ENCODE peak calls at places on chromosomes 13 and 19, in eight cellular contexts. D is lower leg skin; E is brain microvascular endothelial cell; Z is astrocyte of the spinal cord; I is CD8-positive, alpha-beta T cell; T is transverse colon; A is glutamatergic neuron; J is left ventricle myocardium inferior. R is an unnamed sample.

GRCh38 chr19:46390866-46391265 is 22.5 kb downstream of the CCDC8 start:
- DNase-seq in J (no peak), T (no peak), Z (no peak), D (no peak), A (no peak), E (no peak), I (no peak), R (no peak)

GRCh38 chr19:2129892-2130770 is 21.2 kb downstream of the AP3D1 start:
- DNase-seq in E (no peak), A (no peak), J (no peak), T (no peak), Z (no peak), D (no peak), I (no peak), R (no peak)

GRCh38 chr13:84985860-84986259 is 813.4 kb downstream of the SLITRK6 start:
- DNase-seq in Z (no peak), A (no peak), E (no peak), I (no peak), T (no peak), J (no peak), D (no peak), R (no peak)

GRCh38 chr19:41956621-41957020 is 2.5 kb downstream of the RABAC1 start:
- DNase-seq in Z (no peak), I (no peak), J (no peak), D (no peak), A (no peak), T (peak), E (no peak), R (no peak)

GRCh38 chr19:14517840-14518505 is at the start of gene DNAJB1:
- DNase-seq in T (peak), I (peak), Z (peak), E (peak), D (no peak), J (peak), A (peak), R (peak)

GRCh38 chr13:50713849-50714248 is 129.6 kb downstream of the DLEU7 start:
- DNase-seq in T (peak), J (no peak), I (no peak), Z (peak), D (no peak), A (no peak), E (peak), R (peak)

GRCh38 chr13:42146359-42146758 is 97.9 kb downstream of the DGKH start:
- DNase-seq in J (no peak), Z (no peak), A (no peak), I (no peak), T (no peak), E (no peak), D (no peak), R (no peak)

GRCh38 chr13:85833938-85834337 is 34.7 kb upstream of the SLITRK6 start:
- DNase-seq in A (no peak), J (no peak), Z (no peak), I (no peak), T (no peak), E (no peak), D (no peak), R (no peak)

GRCh38 chr19:35090160-35090794 is 25.3 kb upstream of the FXYD3 start:
- DNase-seq in A (peak), D (peak), E (peak), J (no peak), I (peak), Z (peak), T (peak), R (peak)

GRCh38 chr13:114131581-114132418 is 623 bp downstream of the RASA3 start:
- DNase-seq in E (no peak), D (no peak), A (no peak), T (no peak), I (peak), Z (peak), J (peak), R (no peak)

GRCh38 chr13:51146667-51147066 is 35.6 kb upstream of the C13orf42 start:
- DNase-seq in D (no peak), E (no peak), Z (no peak), I (no peak), T (no peak), A (no peak), J (no peak), R (no peak)

GRCh38 chr13:97139704-97140103 is 82.4 kb upstream of the MBNL2 start:
- DNase-seq in A (no peak), D (no peak), J (no peak), T (no peak), E (no peak), I (no peak), Z (no peak), R (no peak)

GRCh38 chr13:21637296-21637695 is 33.3 kb upstream of the MICU2 start:
- DNase-seq in D (peak), Z (peak), E (peak), J (no peak), I (peak), T (peak), A (no peak), R (peak)

GRCh38 chr19:43462383-43462782 is 3.0 kb downstream of the LYPD3 start:
- DNase-seq in J (no peak), D (no peak), T (no peak), E (no peak), I (no peak), A (no peak), Z (no peak), R (no peak)

GRCh38 chr19:3210347-3211017 is 14.0 kb upstream of the CELF5 start:
- DNase-seq in D (peak), E (peak), T (peak), Z (peak), A (peak), I (peak), J (peak), R (peak)

GRCh38 chr13:36157475-36157874 is 26.3 kb upstream of the DCLK1 start:
- DNase-seq in I (no peak), E (no peak), J (no peak), A (no peak), Z (no peak), T (no peak), D (no peak), R (no peak)

GRCh38 chr13:26246154-26246553 is 7.8 kb upstream of the CDK8 start:
- DNase-seq in D (no peak), J (no peak), E (no peak), Z (no peak), T (no peak), A (no peak), I (no peak), R (no peak)

GRCh38 chr13:91212229-91212628 is 135.3 kb upstream of the MIR17HG start:
- DNase-seq in J (no peak), E (no peak), I (no peak), T (no peak), A (no peak), Z (no peak), D (no peak), R (no peak)

GRCh38 chr13:112977091-112977490 is 8.1 kb downstream of the MCF2L start:
- DNase-seq in A (no peak), E (no peak), D (no peak), I (no peak), J (no peak), T (no peak), Z (no peak), R (no peak)

GRCh38 chr19:30070198-30070969 is 128.3 kb downstream of the URI1 start:
- DNase-seq in I (no peak), Z (no peak), E (no peak), A (peak), T (peak), J (no peak), D (no peak), R (no peak)

GRCh38 chr19:56137405-56137804 is 3.7 kb upstream of the ZNF444 start:
- DNase-seq in T (peak), E (no peak), Z (no peak), I (no peak), A (no peak), D (no peak), J (no peak), R (no peak)

GRCh38 chr19:35478794-35479193 is 11.5 kb downstream of the KRTDAP start:
- DNase-seq in D (no peak), E (no peak), T (no peak), I (no peak), A (no peak), Z (no peak), J (no peak), R (no peak)

GRCh38 chr19:33194527-33194883 is 375 bp downstream of the LRP3 start:
- DNase-seq in D (no peak), Z (no peak), J (no peak), T (no peak), E (no peak), I (no peak), A (no peak), R (no peak)

GRCh38 chr13:51882570-51883225 is 20.9 kb downstream of the CCDC70 start:
- DNase-seq in E (no peak), D (no peak), J (no peak), Z (no peak), T (no peak), A (no peak), I (no peak), R (no peak)

GRCh38 chr19:45115809-45116615 is 23.0 kb downstream of the PPP1R37 start:
- DNase-seq in I (no peak), D (no peak), A (peak), T (no peak), Z (no peak), E (no peak), J (no peak), R (no peak)

GRCh38 chr19:57665261-57665806 is 3.4 kb upstream of the ZSCAN4 start:
- DNase-seq in D (no peak), A (no peak), Z (no peak), T (no peak), J (no peak), I (no peak), E (no peak), R (no peak)

GRCh38 chr13:99566125-99567083 is 65.1 kb downstream of the TM9SF2 start:
- DNase-seq in E (no peak), D (no peak), Z (no peak), J (no peak), I (no peak), T (no peak), A (no peak), R (peak)
- TF ChIP-seq CTCF in E (no peak), D (no peak), Z (no peak), J (no peak), I (no peak), T (no peak), A (no peak), R (no peak)

DNA sequence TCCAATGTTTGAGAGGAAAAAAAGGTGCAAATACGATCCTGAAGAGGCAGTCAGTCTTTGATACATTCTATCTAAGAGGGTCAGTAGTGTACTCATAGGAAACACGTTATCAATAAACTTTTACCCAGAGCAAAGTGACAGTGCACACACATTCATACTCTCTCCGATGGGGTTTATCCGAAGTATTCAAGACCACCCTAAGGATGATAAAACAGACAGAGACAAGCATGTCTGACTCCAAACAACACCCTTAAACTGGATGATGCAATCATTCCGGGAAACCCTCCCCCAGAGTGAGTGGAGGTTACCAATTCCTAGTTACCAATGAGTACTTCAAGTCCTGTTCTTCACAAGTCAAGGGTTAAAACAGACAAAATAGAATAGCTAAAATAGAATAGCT is 79.1 kb downstream of the DNAJC3 start:
- DNase-seq in D (no peak), I (no peak), E (no peak), J (no peak), T (no peak), Z (no peak), A (no peak), R (no peak)
- TF ChIP-seq CTCF in D (no peak), I (no peak), E (no peak), J (no peak), T (no peak), Z (no peak), A (no peak), R (no peak)

GRCh38 chr19:31110331-31110730 is 238.9 kb downstream of the TSHZ3 start:
- DNase-seq in T (no peak), Z (peak), J (no peak), A (no peak), I (no peak), E (no peak), D (no peak), R (no peak)
- TF ChIP-seq CTCF in T (no peak), Z (peak), J (peak), A (no peak), I (no peak), E (peak), D (no peak), R (no peak)

DNA sequence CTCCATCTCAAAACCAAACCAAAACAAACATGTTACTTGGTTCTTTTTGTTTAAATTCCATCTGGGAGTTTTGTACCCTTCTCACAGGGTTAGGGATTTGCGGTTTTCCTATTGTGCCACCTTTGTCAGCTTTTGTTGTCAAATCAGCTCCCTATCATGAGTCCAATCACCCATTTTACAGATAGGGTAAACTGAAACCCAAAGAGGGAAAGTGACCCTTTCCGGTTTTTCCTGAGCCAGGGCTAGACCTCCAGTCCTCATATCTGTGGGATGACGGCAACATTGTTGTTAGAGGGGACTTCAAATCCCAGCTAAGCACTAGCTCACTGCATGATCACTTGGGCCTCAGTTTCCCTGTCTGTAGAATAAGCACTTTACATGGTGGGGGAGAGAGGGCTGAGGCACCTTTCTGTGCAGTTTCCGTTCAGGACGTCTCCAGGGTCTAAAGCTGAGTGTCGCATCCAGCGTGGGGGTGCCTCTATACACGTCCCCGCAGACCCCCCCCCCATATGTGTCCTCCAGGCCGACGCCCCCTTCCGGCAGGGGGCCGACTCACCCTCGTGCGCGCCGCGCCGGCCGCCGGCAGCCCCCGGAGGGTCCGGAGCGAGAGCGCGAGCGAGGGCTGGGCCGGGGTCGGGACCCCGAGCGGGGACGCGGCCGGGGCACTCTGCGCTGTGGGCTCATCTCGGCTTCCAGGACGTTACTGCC is 3.9 kb downstream of the CCDC194 start:
- DNase-seq in I (peak), Z (no peak), J (no peak), E (no peak), A (peak), D (no peak), T (no peak), R (no peak)
- TF ChIP-seq CTCF in I (no peak), Z (peak), J (no peak), E (no peak), A (peak), D (no peak), T (no peak), R (peak)